ENCODE peak calls at places on chromosomes 12 and 14, in seven cellular contexts. O, V, J, C, M, H and P are unnamed samples.

GRCh38 chr14:103656758-103657133 is 27.7 kb downstream of the KLC1 start:
- DNase-seq in J (peak; percentile 42), M (no peak), C (no peak), O (no peak), V (no peak), H (no peak), P (no peak)

GRCh38 chr12:122686538-122686937 is 16.6 kb downstream of the HCAR2 start:
- DNase-seq in V (no peak), J (no peak), O (no peak), H (no peak), C (no peak), M (no peak), P (no peak)

GRCh38 chr12:85606455-85606854 is 229.8 kb downstream of the RASSF9 start:
- DNase-seq in V (no peak), C (no peak), J (no peak), M (no peak), H (no peak), O (no peak), P (no peak)

GRCh38 chr12:31732926-31733548 is 4.2 kb upstream of the AMN1 start:
- DNase-seq in H (no peak), V (no peak), J (peak; percentile 89), O (peak; percentile 89), M (peak; percentile 75), C (no peak), P (no peak)

GRCh38 chr12:44816446-44817017 is 59.6 kb downstream of the NELL2 start:
- DNase-seq in M (no peak), H (no peak), J (no peak), C (no peak), V (no peak), O (no peak), P (no peak)

GRCh38 chr14:20630340-20631022 is 11.0 kb downstream of the OR6S1 start:
- DNase-seq in J (peak; percentile 53), V (peak; percentile 78), C (no peak), O (peak; percentile 37), H (no peak), M (peak; percentile 29), P (no peak)

GRCh38 chr12:53232641-53233538 is 881 bp upstream of the RARG start:
- DNase-seq in V (peak; percentile 66), O (no peak), M (peak; percentile 45), J (peak; percentile 81), H (peak; percentile 20), C (no peak), P (peak; percentile 83)

GRCh38 chr14:67526676-67527459 is 6.2 kb upstream of the PLEKHH1 start:
- DNase-seq in C (no peak), V (peak; percentile 41), O (peak; percentile 56), M (peak; percentile 59), J (peak; percentile 62), H (peak; percentile 32), P (no peak)

GRCh38 chr14:100898465-100898864 is 5.1 kb downstream of the RTL1 start:
- DNase-seq in C (no peak), O (no peak), H (no peak), M (no peak), J (no peak), V (no peak), P (peak; percentile 34)

GRCh38 chr14:105475916-105476845 is 1.6 kb downstream of the CRIP2 start:
- DNase-seq in O (peak; percentile 31), V (no peak), C (no peak), J (no peak), H (peak; percentile 87), M (peak; percentile 79), P (no peak)

GRCh38 chr12:111123390-111123789 is 203.0 kb upstream of the MYL2 start:
- DNase-seq in M (no peak), C (no peak), H (no peak), J (no peak), O (no peak), V (no peak), P (no peak)

GRCh38 chr12:31588976-31589375 is 2.0 kb downstream of the DENND5B start:
- DNase-seq in C (no peak), M (peak; percentile 5), O (peak; percentile 22), H (no peak), J (peak; percentile 39), V (no peak), P (no peak)

GRCh38 chr14:68981539-68981976 is 2.5 kb upstream of the ACTN1 start:
- DNase-seq in O (peak; percentile 70), J (peak; percentile 44), V (no peak), H (no peak), M (peak; percentile 89), C (no peak), P (no peak)

GRCh38 chr14:51806624-51807023 is 53.8 kb upstream of the GNG2 start:
- DNase-seq in V (no peak), J (no peak), H (no peak), C (no peak), M (no peak), O (no peak), P (no peak)

GRCh38 chr14:66405158-66405557 is 81.0 kb upstream of the CCDC196 start:
- DNase-seq in C (no peak), V (no peak), J (peak; percentile 8), H (no peak), O (peak; percentile 24), M (peak; percentile 59), P (no peak)

GRCh38 chr12:105100998-105101397 is 6.5 kb upstream of the WASHC4 start:
- DNase-seq in C (no peak), M (peak; percentile 59), O (no peak), H (no peak), J (peak; percentile 23), V (no peak), P (no peak)

GRCh38 chr14:97977711-97978261 is 1180.6 kb downstream of the VRK1 start:
- DNase-seq in O (peak; percentile 29), V (peak; percentile 52), J (no peak), H (peak; percentile 72), M (peak; percentile 5), C (no peak), P (peak; percentile 73)

GRCh38 chr14:105929327-105930081 is 403.1 kb downstream of the TMEM121 start:
- DNase-seq in C (no peak), V (no peak), O (no peak), J (no peak), H (no peak), M (no peak), P (peak; percentile 61)